ENCODE peak calls at places on chromosomes 6 and 20, in six cellular contexts. One of them, this sample, is unnamed.

GRCh38 chr6:143139239-143139784 is 78.6 kb downstream of the AIG1 start:
- DNase-seq in choroid plexus epithelial cell: no peak
- DNase-seq in Right ventricle myocardium superior: no peak
- DNase-seq in GM13976: no peak
- DNase-seq in nephron progenitor cell: no peak
- DNase-seq in NCI-H345: no peak
- DNase-seq in this sample: no peak

GRCh38 chr6:76861403-76861802 is 601.9 kb downstream of the HTR1B start:
- DNase-seq in choroid plexus epithelial cell: peak
- DNase-seq in Right ventricle myocardium superior: no peak
- DNase-seq in GM13976: no peak
- DNase-seq in nephron progenitor cell: peak
- DNase-seq in NCI-H345: peak
- DNase-seq in this sample: peak

GRCh38 chr6:164151762-164152161 is 737.2 kb downstream of the QKI start:
- DNase-seq in choroid plexus epithelial cell: no peak
- DNase-seq in Right ventricle myocardium superior: no peak
- DNase-seq in GM13976: no peak
- DNase-seq in nephron progenitor cell: no peak
- DNase-seq in NCI-H345: no peak
- DNase-seq in this sample: no peak

GRCh38 chr6:6734463-6735455 is 146.2 kb downstream of the LY86 start:
- DNase-seq in choroid plexus epithelial cell: no peak
- DNase-seq in Right ventricle myocardium superior: no peak
- DNase-seq in GM13976: no peak
- DNase-seq in nephron progenitor cell: no peak
- DNase-seq in NCI-H345: no peak
- DNase-seq in this sample: no peak

GRCh38 chr20:62874745-62875344 is 13.2 kb upstream of the TCFL5 start:
- DNase-seq in choroid plexus epithelial cell: no peak
- DNase-seq in Right ventricle myocardium superior: no peak
- DNase-seq in GM13976: no peak
- DNase-seq in nephron progenitor cell: no peak
- DNase-seq in NCI-H345: no peak
- DNase-seq in this sample: no peak

GRCh38 chr6:160750276-160750689 is 48.2 kb downstream of the PLG start:
- DNase-seq in choroid plexus epithelial cell: no peak
- DNase-seq in Right ventricle myocardium superior: no peak
- DNase-seq in GM13976: peak
- DNase-seq in nephron progenitor cell: peak
- DNase-seq in NCI-H345: no peak
- DNase-seq in this sample: peak

GRCh38 chr6:9933674-9934073 is 481.2 kb downstream of the TFAP2A start:
- DNase-seq in choroid plexus epithelial cell: no peak
- DNase-seq in Right ventricle myocardium superior: no peak
- DNase-seq in GM13976: no peak
- DNase-seq in nephron progenitor cell: no peak
- DNase-seq in NCI-H345: no peak
- DNase-seq in this sample: no peak

GRCh38 chr20:45456632-45457031 is 12.9 kb upstream of the WFDC2 start:
- DNase-seq in choroid plexus epithelial cell: peak
- DNase-seq in Right ventricle myocardium superior: no peak
- DNase-seq in GM13976: peak
- DNase-seq in nephron progenitor cell: peak
- DNase-seq in NCI-H345: peak
- DNase-seq in this sample: peak

GRCh38 chr6:138086573-138087196 is 20.5 kb downstream of the PERP start:
- DNase-seq in choroid plexus epithelial cell: peak
- DNase-seq in Right ventricle myocardium superior: no peak
- DNase-seq in GM13976: no peak
- DNase-seq in nephron progenitor cell: no peak
- DNase-seq in NCI-H345: peak
- DNase-seq in this sample: peak

GRCh38 chr20:56628873-56629463 is at the start of gene TFAP2C:
- DNase-seq in choroid plexus epithelial cell: peak
- DNase-seq in Right ventricle myocardium superior: peak
- DNase-seq in GM13976: peak
- DNase-seq in nephron progenitor cell: peak
- DNase-seq in NCI-H345: peak
- DNase-seq in this sample: peak

GRCh38 chr20:61807426-61808160 is 258.1 kb downstream of the TAF4 start:
- DNase-seq in choroid plexus epithelial cell: no peak
- DNase-seq in Right ventricle myocardium superior: peak
- DNase-seq in GM13976: no peak
- DNase-seq in nephron progenitor cell: no peak
- DNase-seq in NCI-H345: no peak
- DNase-seq in this sample: no peak